ENCODE peak calls at places on chromosome 18, in ten cellular contexts. U, D, I, J, B, S, L, Y, O and G are unnamed samples.

GRCh38 chr18:35672897-35673296 is 91.4 kb downstream of the GALNT1 start:
- DNase-seq in L (no peak), U (peak; percentile 10), B (no peak), Y (no peak), J (no peak), S (peak; percentile 24), I (no peak), O (peak; percentile 8), D (no peak), G (no peak)

GRCh38 chr18:48002933-48003365 is 72.5 kb upstream of the SMAD2 start:
- DNase-seq in I (peak; percentile 65), U (peak; percentile 40), D (no peak), J (no peak), L (no peak), Y (no peak), O (no peak), S (no peak), B (no peak), G (peak; percentile 95)

GRCh38 chr18:49751427-49752094 is 61.8 kb downstream of the ACAA2 start:
- DNase-seq in L (no peak), S (no peak), B (no peak), J (no peak), Y (no peak), I (no peak), U (no peak), D (no peak), O (no peak), G (no peak)

GRCh38 chr18:808502-808901 is 3.5 kb downstream of the YES1 start:
- DNase-seq in B (no peak), I (no peak), S (no peak), O (no peak), Y (no peak), U (no peak), J (no peak), L (no peak), D (no peak), G (no peak)

GRCh38 chr18:61954347-61954746 is 61.5 kb upstream of the RNF152 start:
- DNase-seq in I (no peak), B (no peak), U (no peak), Y (no peak), J (no peak), L (no peak), D (no peak), S (no peak), O (no peak), G (no peak)

GRCh38 chr18:22872894-22873537 is 60.1 kb upstream of the RBBP8 start:
- DNase-seq in J (no peak), S (peak; percentile 27), U (no peak), B (no peak), D (no peak), O (no peak), Y (no peak), L (no peak), I (no peak), G (no peak)

GRCh38 chr18:36321636-36322407 is 24.3 kb downstream of the FHOD3 start:
- DNase-seq in D (no peak), J (no peak), U (no peak), L (no peak), Y (peak; percentile 44), I (no peak), S (no peak), O (no peak), B (no peak), G (peak; percentile 65)

GRCh38 chr18:58297198-58297597 is 253.2 kb downstream of the NEDD4L start:
- DNase-seq in I (no peak), L (no peak), U (no peak), J (no peak), S (no peak), Y (no peak), O (no peak), B (no peak), D (no peak), G (no peak)

GRCh38 chr18:26504831-26505230 is 43.5 kb downstream of the KCTD1 start:
- DNase-seq in B (no peak), D (no peak), J (peak; percentile 36), Y (no peak), L (no peak), I (no peak), O (no peak), U (peak; percentile 32), S (no peak), G (no peak)

GRCh38 chr18:3154214-3154613 is 65.6 kb downstream of the MYOM1 start:
- DNase-seq in B (no peak), I (no peak), L (no peak), S (no peak), O (no peak), Y (no peak), J (no peak), D (no peak), U (no peak), G (no peak)

GRCh38 chr18:7624697-7625096 is 57.6 kb downstream of the PTPRM start:
- DNase-seq in B (no peak), Y (no peak), L (no peak), U (no peak), I (no peak), S (no peak), J (no peak), D (no peak), O (no peak), G (no peak)

GRCh38 chr18:3794537-3795348 is 344.8 kb downstream of the TGIF1 start:
- DNase-seq in B (no peak), J (no peak), U (no peak), L (no peak), O (peak; percentile 98), Y (no peak), S (peak; percentile 21), D (no peak), I (no peak), G (peak; percentile 82)

GRCh38 chr18:48805826-48806535 is 144.8 kb downstream of the SMAD7 start:
- DNase-seq in U (no peak), L (no peak), I (peak; percentile 7), D (no peak), S (no peak), Y (peak; percentile 25), J (no peak), B (no peak), O (no peak), G (no peak)